ENCODE peak calls at places on chromosome 13, in nine cellular contexts. T is ureter, S is hypothalamus, B is NCI-H1436, E is PC-9, X is activated gamma-delta T cell treated with Interleukin-2 at 50 U/mL for 16 hours, F is adrenal gland, C is type B pancreatic cell, Y is RWPE1. R is an unnamed sample.

GRCh38 chr13:79353698-79354097 is 52.4 kb downstream of the RBM26 start:
- DNase-seq in T (no peak), S (no peak), B (no peak), E (no peak), X (no peak), F (no peak), C (no peak), Y (no peak), R (no peak)

GRCh38 chr13:44365008-44365407 is 8.6 kb upstream of the SERP2 start:
- DNase-seq in T (no peak), S (no peak), B (no peak), E (no peak), X (no peak), F (no peak), C (no peak), Y (peak), R (no peak)

GRCh38 chr13:31807090-31807541 is 67.8 kb downstream of the RXFP2 start:
- DNase-seq in T (no peak), S (no peak), B (no peak), E (no peak), X (peak), F (no peak), C (no peak), Y (no peak), R (no peak)

GRCh38 chr13:35057858-35058257 is 115.8 kb downstream of the NBEA start:
- DNase-seq in T (no peak), S (no peak), B (no peak), E (no peak), X (no peak), F (no peak), C (no peak), Y (no peak), R (no peak)

GRCh38 chr13:109516196-109516595 is 270.2 kb downstream of the IRS2 start:
- DNase-seq in T (no peak), S (no peak), B (no peak), E (no peak), X (no peak), F (no peak), C (no peak), Y (no peak), R (no peak)

GRCh38 chr13:35157143-35157755 is 215.2 kb downstream of the NBEA start:
- DNase-seq in T (peak), S (no peak), B (peak), E (peak), X (no peak), F (peak), C (no peak), Y (peak), R (peak)

GRCh38 chr13:50129923-50130685 is 114.9 kb downstream of the KCNRG start:
- DNase-seq in T (no peak), S (no peak), B (no peak), E (peak), X (no peak), F (peak), C (no peak), Y (no peak), R (no peak)

GRCh38 chr13:80173224-80173623 is 167.7 kb downstream of the SPRY2 start:
- DNase-seq in T (no peak), S (no peak), B (no peak), E (no peak), X (no peak), F (peak), C (no peak), Y (no peak), R (peak)

GRCh38 chr13:24130134-24130792 is 30.3 kb upstream of the SPATA13 start:
- DNase-seq in T (no peak), S (no peak), B (no peak), E (no peak), X (no peak), F (no peak), C (no peak), Y (no peak), R (no peak)

GRCh38 chr13:35768126-35768525 is 291.6 kb upstream of the MAB21L1 start:
- DNase-seq in T (no peak), S (no peak), B (peak), E (no peak), X (no peak), F (no peak), C (no peak), Y (no peak), R (no peak)

GRCh38 chr13:27868639-27869435 is 51.0 kb upstream of the PDX1 start:
- DNase-seq in T (no peak), S (no peak), B (no peak), E (no peak), X (no peak), F (no peak), C (no peak), Y (peak), R (no peak)

GRCh38 chr13:87398047-87398446 is 273.1 kb upstream of the SLITRK5 start:
- DNase-seq in T (no peak), S (no peak), B (no peak), E (no peak), X (no peak), F (no peak), C (no peak), Y (no peak), R (no peak)

GRCh38 chr13:74966814-74967213 is 515.2 kb downstream of the TBC1D4 start:
- DNase-seq in T (no peak), S (no peak), B (no peak), E (no peak), X (no peak), F (no peak), C (no peak), Y (no peak), R (peak)

GRCh38 chr13:87331178-87331577 is 340.0 kb upstream of the SLITRK5 start:
- DNase-seq in T (peak), S (no peak), B (no peak), E (peak), X (no peak), F (peak), C (no peak), Y (peak), R (no peak)

GRCh38 chr13:51311957-51312520 is 27.5 kb upstream of the SERPINE3 start:
- DNase-seq in T (no peak), S (no peak), B (no peak), E (no peak), X (no peak), F (no peak), C (no peak), Y (no peak), R (no peak)

GRCh38 chr13:106484755-106485193 is 50.7 kb downstream of the EFNB2 start:
- DNase-seq in T (no peak), S (no peak), B (no peak), E (no peak), X (no peak), F (no peak), C (no peak), Y (no peak), R (peak)

GRCh38 chr13:30224732-30225131 is 82.6 kb downstream of the KATNAL1 start:
- DNase-seq in T (no peak), S (no peak), B (no peak), E (no peak), X (no peak), F (no peak), C (no peak), Y (peak), R (no peak)

GRCh38 chr13:77422724-77423123 is 95.8 kb upstream of the MYCBP2 start:
- DNase-seq in T (peak), S (no peak), B (no peak), E (peak), X (no peak), F (no peak), C (no peak), Y (no peak), R (no peak)

R was measured in midbrain.